ENCODE peak calls at places on chromosomes 11 and 22, in four cellular contexts. V is upper lobe of right lung, C is Caco-2, I is HCT116. E is an unnamed sample.

GRCh38 chr11:14520902-14521151 is 641 bp upstream of the PSMA1 start:
- DNase-seq in V (no peak), C (no peak), I (no peak), E (no peak)

GRCh38 chr22:50118129-50118528 is 28.3 kb downstream of the MOV10L1 start:
- DNase-seq in V (no peak), C (no peak), I (no peak), E (no peak)

GRCh38 chr11:72932132-72932570 is 117.9 kb downstream of the ATG16L2 start:
- DNase-seq in V (no peak), C (no peak), I (no peak), E (no peak)

GRCh38 chr22:47810505-47811500 is 1048.4 kb downstream of the TBC1D22A start:
- DNase-seq in V (no peak), C (no peak), I (no peak), E (no peak)

GRCh38 chr11:106621479-106621878 is 396.8 kb downstream of the GUCY1A2 start:
- DNase-seq in V (no peak), C (no peak), I (no peak), E (no peak)

GRCh38 chr11:112963368-112963955 is 2.2 kb downstream of the NCAM1 start:
- DNase-seq in V (peak; percentile 62), C (no peak), I (no peak), E (no peak)

GRCh38 chr11:87917111-87917510 is 258.1 kb downstream of the RAB38 start:
- DNase-seq in V (no peak), C (no peak), I (no peak), E (no peak)

GRCh38 chr11:27012254-27012921 is 18.5 kb downstream of the FIBIN start:
- DNase-seq in V (no peak), C (no peak), I (no peak), E (no peak)

GRCh38 chr11:72380132-72380503 is 54.2 kb downstream of the CLPB start:
- DNase-seq in V (no peak), C (no peak), I (no peak), E (no peak)

GRCh38 chr11:112511271-112511670 is 250.6 kb upstream of the PLET1 start:
- DNase-seq in V (no peak), C (no peak), I (no peak), E (no peak)

GRCh38 chr11:41309716-41310115 is 149.7 kb downstream of the LRRC4C start:
- DNase-seq in V (no peak), C (no peak), I (no peak), E (no peak)

GRCh38 chr22:37549704-37550059 is 10.6 kb upstream of the CDC42EP1 start:
- DNase-seq in V (peak; percentile 81), C (no peak), I (no peak), E (no peak)

GRCh38 chr22:32987081-32987631 is 71.0 kb downstream of the SYN3 start:
- DNase-seq in V (no peak), C (no peak), I (no peak), E (no peak)

GRCh38 chr11:20293531-20293930 is 70.0 kb upstream of the HTATIP2 start:
- DNase-seq in V (no peak), C (no peak), I (no peak), E (no peak)

GRCh38 chr11:45665206-45665932 is at the start of gene CHST1:
- DNase-seq in V (peak; percentile 76), C (no peak), I (no peak), E (no peak)

GRCh38 chr11:2574043-2574552 is 125.7 kb downstream of the KCNQ1OT1 start:
- DNase-seq in V (peak; percentile 58), C (no peak), I (no peak), E (peak; percentile 42)

GRCh38 chr11:65338680-65339079 is 5.0 kb downstream of the DPF2 start:
- DNase-seq in V (no peak), C (no peak), I (no peak), E (no peak)

GRCh38 chr11:44954051-44954906 is 3.6 kb upstream of the TP53I11 start:
- DNase-seq in V (no peak), C (no peak), I (no peak), E (no peak)

DNA sequence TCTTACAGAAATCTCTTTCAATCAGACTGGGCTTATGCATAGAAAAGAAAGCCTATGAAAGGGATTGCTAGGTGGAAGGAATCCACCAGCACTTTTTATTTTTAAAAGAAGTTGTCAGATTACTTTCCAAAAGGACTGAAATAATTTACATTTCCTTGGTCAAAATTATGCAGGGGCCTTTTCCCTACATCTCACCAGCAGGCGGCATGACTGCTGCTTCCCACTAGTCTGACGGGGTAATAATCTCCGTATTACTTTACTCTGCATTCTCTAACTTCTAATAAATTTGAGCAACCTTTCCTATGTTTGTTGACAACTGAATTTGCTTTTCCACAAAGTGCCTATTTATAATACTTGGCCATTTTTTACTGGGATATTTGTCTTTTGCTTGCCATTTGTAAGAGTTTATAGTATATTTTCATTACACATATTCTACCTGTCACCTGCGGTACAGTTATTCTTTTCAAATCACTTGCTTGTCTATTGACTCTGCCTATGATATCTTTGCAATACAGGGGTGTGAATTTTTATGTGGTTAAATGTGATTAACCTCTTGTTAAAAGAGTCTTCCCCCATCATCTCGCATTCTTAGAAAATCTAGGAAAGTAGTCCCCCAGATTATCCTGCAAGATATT is 51.9 kb upstream of the USP47 start:
- DNase-seq in V (no peak), C (no peak), I (no peak), E (no peak)
- TF ChIP-seq CTCF in V (peak; percentile 43), C (peak; percentile 81), I (peak; percentile 69), E (peak; percentile 57)

GRCh38 chr22:27919943-27920755 is 1.1 kb upstream of the PITPNB start:
- DNase-seq in V (no peak), C (peak; percentile 50), I (no peak), E (no peak)
- TF ChIP-seq CTCF in V (no peak), C (no peak), I (no peak), E (no peak)

GRCh38 chr11:6927030-6927617 is 898 bp downstream of the ZNF215 start:
- DNase-seq in V (no peak), C (no peak), I (peak; percentile 10), E (no peak)

GRCh38 chr11:6928916-6929315 is 2.7 kb downstream of the ZNF215 start:
- DNase-seq in V (no peak), C (no peak), I (no peak), E (no peak)

GRCh38 chr11:6925636-6926207 is 504 bp upstream of the ZNF215 start:
- DNase-seq in V (no peak), C (no peak), I (peak; percentile 54), E (no peak)

GRCh38 chr11:6925007-6925577 is 1.1 kb upstream of the ZNF215 start:
- DNase-seq in V (no peak), C (no peak), I (no peak), E (no peak)

DNA sequence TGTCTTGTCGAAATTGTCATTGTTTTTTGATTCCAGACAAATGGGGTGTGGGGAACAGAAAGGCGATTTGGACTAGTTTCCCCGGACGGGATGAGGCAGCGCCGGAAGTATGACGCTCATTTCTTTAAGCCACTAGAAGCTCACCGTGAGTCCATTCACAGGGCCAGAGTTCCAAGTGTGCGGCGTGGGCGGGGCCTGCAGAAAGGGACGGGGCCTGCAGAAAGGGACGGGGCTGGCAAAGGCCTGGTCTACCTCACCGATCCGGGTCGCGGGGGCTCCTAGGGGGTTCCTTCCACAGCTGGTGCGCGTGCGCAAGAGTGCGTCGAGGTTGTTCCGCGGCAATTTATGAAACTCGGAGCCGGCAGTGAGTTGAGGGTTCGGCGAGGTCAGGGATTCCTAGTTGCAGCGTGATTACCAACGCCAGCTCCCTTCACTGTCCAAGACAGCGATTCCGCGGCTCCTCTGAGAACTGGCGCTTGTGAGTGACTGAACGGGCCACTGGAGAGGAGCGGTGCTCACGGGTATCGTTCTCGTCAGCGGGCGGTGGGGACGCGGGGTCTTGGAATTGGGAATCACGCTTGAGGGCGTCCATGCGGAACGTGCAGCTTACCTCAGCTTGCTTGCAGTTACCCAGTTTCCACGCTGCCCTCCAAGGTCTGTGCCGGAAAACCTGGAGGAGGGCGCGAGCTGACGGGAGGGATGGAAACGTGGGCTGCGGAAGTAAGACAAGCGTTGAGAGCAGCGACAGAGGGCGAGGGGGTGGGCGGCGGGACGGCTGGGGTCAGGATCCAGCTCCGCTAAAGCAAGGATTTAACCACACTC is at the start of gene ZNF215:
- DNase-seq in V (peak; percentile 91), C (no peak), I (peak; percentile 93), E (peak; percentile 45)
- TF ChIP-seq CTCF in V (no peak), C (no peak), I (no peak), E (no peak)

GRCh38 chr11:17917556-17917955 is 95.3 kb downstream of the SERGEF start:
- DNase-seq in V (no peak), C (no peak), I (no peak), E (no peak)
- TF ChIP-seq CTCF in V (no peak), C (no peak), I (no peak), E (no peak)

GRCh38 chr11:56750190-56750589 is 1.7 kb upstream of the OR9G4 start:
- DNase-seq in V (no peak), C (no peak), I (no peak), E (no peak)
- TF ChIP-seq CTCF in V (no peak), C (no peak), I (no peak), E (no peak)

GRCh38 chr11:69373251-69373635 is 79.3 kb downstream of the MYEOV start:
- DNase-seq in V (no peak), C (no peak), I (no peak), E (no peak)
- TF ChIP-seq CTCF in V (no peak), C (no peak), I (no peak), E (no peak)